ENCODE peak calls at places on chromosomes 5 and 9, in five cellular contexts. One of them, this sample, is unnamed.
A peak's percentile ranks its signal among the peaks of the same experiment; 100 is the strongest.

GRCh38 chr9:121650220-121651013 is 1.0 kb upstream of the DAB2IP start:
- DNase-seq in K562: peak; percentile 28
- DNase-seq in A549: peak; percentile 62
- DNase-seq in endothelial cell of umbilical vein: peak; percentile 65
- DNase-seq in GM12878: no peak
- DNase-seq in this sample: peak; percentile 84

GRCh38 chr5:126339215-126339805 is 83.9 kb upstream of the GRAMD2B start:
- DNase-seq in GM12878: no peak
- DNase-seq in endothelial cell of umbilical vein: peak; percentile 65
- DNase-seq in A549: peak; percentile 65
- DNase-seq in K562: peak; percentile 38
- DNase-seq in this sample: peak; percentile 67

GRCh38 chr5:145479271-145479670 is 355.9 kb downstream of the PRELID2 start:
- DNase-seq in A549: no peak
- DNase-seq in K562: no peak
- DNase-seq in GM12878: no peak
- DNase-seq in endothelial cell of umbilical vein: peak; percentile 44
- DNase-seq in this sample: no peak

GRCh38 chr9:11702529-11702928 is 990.7 kb upstream of the TYRP1 start:
- DNase-seq in GM12878: no peak
- DNase-seq in A549: no peak
- DNase-seq in K562: no peak
- DNase-seq in endothelial cell of umbilical vein: no peak
- DNase-seq in this sample: no peak

GRCh38 chr9:125608488-125609224 is 98.4 kb downstream of the MAPKAP1 start:
- DNase-seq in A549: no peak
- DNase-seq in GM12878: no peak
- DNase-seq in endothelial cell of umbilical vein: peak; percentile 43
- DNase-seq in K562: no peak
- DNase-seq in this sample: no peak

GRCh38 chr5:59764361-59764760 is 129.2 kb downstream of the PDE4D start:
- DNase-seq in endothelial cell of umbilical vein: no peak
- DNase-seq in A549: no peak
- DNase-seq in GM12878: no peak
- DNase-seq in K562: no peak
- DNase-seq in this sample: no peak

GRCh38 chr9:135275163-135275925 is 187.9 kb downstream of the OLFM1 start:
- DNase-seq in GM12878: no peak
- DNase-seq in endothelial cell of umbilical vein: no peak
- DNase-seq in K562: no peak
- DNase-seq in A549: no peak
- DNase-seq in this sample: no peak

GRCh38 chr5:124949862-124950261 is 203.4 kb upstream of the ZNF608 start:
- DNase-seq in GM12878: no peak
- DNase-seq in K562: no peak
- DNase-seq in A549: no peak
- DNase-seq in endothelial cell of umbilical vein: no peak
- DNase-seq in this sample: no peak

GRCh38 chr5:146607663-146608315 is 91.8 kb upstream of the GPR151 start:
- DNase-seq in A549: no peak
- DNase-seq in K562: no peak
- DNase-seq in GM12878: no peak
- DNase-seq in endothelial cell of umbilical vein: no peak
- DNase-seq in this sample: no peak

GRCh38 chr5:177987326-177987725 is 8.7 kb downstream of the PROP1 start:
- DNase-seq in endothelial cell of umbilical vein: no peak
- DNase-seq in A549: no peak
- DNase-seq in K562: no peak
- DNase-seq in GM12878: no peak
- DNase-seq in this sample: no peak

GRCh38 chr5:135141303-135142268 is 107.6 kb upstream of the PITX1 start:
- DNase-seq in endothelial cell of umbilical vein: no peak
- DNase-seq in GM12878: no peak
- DNase-seq in A549: peak; percentile 80
- DNase-seq in K562: no peak
- DNase-seq in this sample: no peak

GRCh38 chr5:119353686-119354366 is 2.0 kb upstream of the TNFAIP8 start:
- DNase-seq in endothelial cell of umbilical vein: no peak
- DNase-seq in GM12878: peak; percentile 72
- DNase-seq in A549: no peak
- DNase-seq in K562: no peak
- DNase-seq in this sample: no peak
- TF ChIP-seq MAX in endothelial cell of umbilical vein: no peak
- TF ChIP-seq MAX in GM12878: no peak
- TF ChIP-seq MAX in A549: no peak
- TF ChIP-seq MAX in K562: no peak
- TF ChIP-seq MAX in this sample: no peak

GRCh38 chr5:139664727-139665351 is 16.7 kb downstream of the CXXC5 start:
- DNase-seq in K562: no peak
- DNase-seq in A549: no peak
- DNase-seq in GM12878: no peak
- DNase-seq in endothelial cell of umbilical vein: no peak
- DNase-seq in this sample: no peak
- TF ChIP-seq MYC in K562: no peak
- TF ChIP-seq MYC in A549: no peak
- TF ChIP-seq MYC in GM12878: no peak
- TF ChIP-seq MYC in endothelial cell of umbilical vein: no peak
- TF ChIP-seq MYC in this sample: peak; percentile 14

GRCh38 chr9:124415102-124415851 is at the start of gene PSMB7:
- DNase-seq in K562: peak; percentile 94
- DNase-seq in A549: peak; percentile 99
- DNase-seq in endothelial cell of umbilical vein: peak; percentile 97
- DNase-seq in GM12878: peak; percentile 87
- DNase-seq in this sample: peak; percentile 96
- TF ChIP-seq POLR2A in K562: peak; percentile 92
- TF ChIP-seq POLR2A in A549: peak; percentile 41
- TF ChIP-seq POLR2A in endothelial cell of umbilical vein: peak; percentile 26
- TF ChIP-seq POLR2A in GM12878: peak; percentile 81
- TF ChIP-seq POLR2A in this sample: peak; percentile 70

DNA sequence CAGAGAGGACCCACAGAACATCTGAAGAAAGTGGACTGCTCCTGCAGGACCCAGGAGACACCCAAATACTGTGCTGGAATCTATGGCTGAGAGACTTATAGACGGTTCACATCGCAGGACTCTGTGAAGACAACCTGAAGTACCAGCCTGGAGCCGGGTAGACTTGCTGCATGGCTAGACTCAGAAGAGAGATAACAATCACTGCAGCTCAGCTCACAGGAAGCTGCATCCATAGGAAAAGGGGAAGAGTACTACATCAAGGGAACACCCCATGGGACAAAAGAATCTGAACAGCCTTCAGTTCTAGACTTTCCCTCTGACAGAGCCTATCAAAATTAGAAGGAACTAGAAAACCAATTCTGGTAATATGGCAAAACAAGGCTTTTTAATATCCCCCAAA is 26.5 kb upstream of the TRIM36 start:
- DNase-seq in A549: no peak
- DNase-seq in GM12878: no peak
- DNase-seq in endothelial cell of umbilical vein: no peak
- DNase-seq in K562: no peak
- DNase-seq in this sample: no peak
- TF ChIP-seq MAX in A549: no peak
- TF ChIP-seq MAX in GM12878: no peak
- TF ChIP-seq MAX in endothelial cell of umbilical vein: no peak
- TF ChIP-seq MAX in K562: no peak
- TF ChIP-seq MAX in this sample: no peak

DNA sequence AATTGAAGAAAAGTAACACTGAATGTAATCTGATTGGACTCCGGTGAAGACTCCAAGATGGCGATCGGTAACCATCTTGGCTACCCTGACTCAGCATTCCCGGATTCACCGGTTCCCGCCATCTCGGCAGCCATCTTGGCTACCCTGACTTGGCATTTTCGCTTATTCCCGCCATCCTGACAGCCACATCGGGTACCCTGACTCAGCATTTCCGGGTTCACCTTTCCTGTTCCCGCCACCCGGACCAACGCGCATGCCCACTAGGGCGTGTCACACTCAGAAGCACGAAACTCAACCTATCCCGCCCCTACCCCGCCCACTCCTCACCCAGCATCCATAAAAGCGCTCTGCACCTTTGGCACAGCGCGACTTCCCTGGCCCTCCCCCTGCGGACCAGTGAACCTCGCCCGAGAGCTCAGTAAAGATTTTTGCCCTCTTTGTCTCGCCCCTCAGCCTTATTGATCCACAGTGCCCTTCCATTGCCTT is 17.2 kb downstream of the SPTLC1 start:
- DNase-seq in K562: no peak
- DNase-seq in endothelial cell of umbilical vein: peak; percentile 91
- DNase-seq in GM12878: peak; percentile 70
- DNase-seq in A549: no peak
- DNase-seq in this sample: no peak
- TF ChIP-seq MYC in K562: no peak
- TF ChIP-seq MYC in endothelial cell of umbilical vein: no peak
- TF ChIP-seq MYC in GM12878: no peak
- TF ChIP-seq MYC in A549: no peak
- TF ChIP-seq MYC in this sample: no peak

GRCh38 chr5:114223866-114224265 is 138.0 kb upstream of the KCNN2 start:
- DNase-seq in A549: peak; percentile 5
- DNase-seq in GM12878: no peak
- DNase-seq in endothelial cell of umbilical vein: peak; percentile 53
- DNase-seq in K562: no peak
- DNase-seq in this sample: peak; percentile 35

DNA sequence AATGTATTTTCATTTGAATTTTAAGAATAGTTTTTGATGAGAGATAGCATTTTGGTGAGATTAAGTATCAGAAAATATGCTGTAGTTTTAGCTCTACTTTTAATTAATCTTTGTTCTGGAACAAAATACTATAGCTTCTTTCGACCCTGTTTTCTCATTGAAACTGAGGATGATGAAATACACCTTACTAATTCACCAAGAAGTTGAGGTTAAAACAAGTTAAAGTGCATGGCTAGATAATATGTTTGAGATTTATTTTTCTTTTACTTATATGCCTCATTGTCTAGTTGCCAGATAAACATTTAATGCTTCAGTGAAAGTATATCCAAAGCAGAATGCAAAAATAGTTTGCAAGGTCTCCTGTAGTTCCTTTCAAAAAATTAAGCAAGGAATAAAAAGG is 140.1 kb upstream of the KCNN2 start:
- DNase-seq in K562: no peak
- DNase-seq in GM12878: no peak
- DNase-seq in A549: no peak
- DNase-seq in endothelial cell of umbilical vein: no peak
- DNase-seq in this sample: no peak
- TF ChIP-seq POLR2A in K562: no peak
- TF ChIP-seq POLR2A in GM12878: no peak
- TF ChIP-seq POLR2A in A549: no peak
- TF ChIP-seq POLR2A in endothelial cell of umbilical vein: no peak
- TF ChIP-seq POLR2A in this sample: no peak

GRCh38 chr9:109751253-109751652 is 28.7 kb upstream of the PALM2AKAP2 start:
- DNase-seq in A549: no peak
- DNase-seq in GM12878: no peak
- DNase-seq in K562: no peak
- DNase-seq in endothelial cell of umbilical vein: no peak
- DNase-seq in this sample: no peak
- TF ChIP-seq MAX in A549: no peak
- TF ChIP-seq MAX in GM12878: no peak
- TF ChIP-seq MAX in K562: no peak
- TF ChIP-seq MAX in endothelial cell of umbilical vein: no peak
- TF ChIP-seq MAX in this sample: no peak

This sample was measured in NB4.